ENCODE peak calls at places on chromosomes 7 and 10, in ten cellular contexts. R, C, H, K, E, Y, B, F, Z and T are unnamed samples.

GRCh38 chr7:54811016-54811924 is 52.3 kb upstream of the SEC61G start:
- DNase-seq in R (peak), C (no peak), H (no peak), K (peak), E (no peak), Y (peak), B (no peak), F (no peak), Z (no peak), T (no peak)

GRCh38 chr10:97974108-97974507 is 56.3 kb downstream of the CRTAC1 start:
- DNase-seq in R (no peak), C (no peak), H (no peak), K (no peak), E (no peak), Y (no peak), B (no peak), F (no peak), Z (no peak), T (no peak)

GRCh38 chr7:56007891-56008290 is 43.4 kb downstream of the PSPH start:
- DNase-seq in R (no peak), C (no peak), H (no peak), K (no peak), E (no peak), Y (no peak), B (no peak), F (no peak), Z (no peak), T (no peak)

GRCh38 chr10:92483539-92483938 is 90.4 kb downstream of the IDE start:
- DNase-seq in R (no peak), C (no peak), H (no peak), K (no peak), E (no peak), Y (no peak), B (no peak), F (no peak), Z (no peak), T (no peak)

GRCh38 chr10:42149027-42149700 is 489.2 kb downstream of the ZNF33B start:
- DNase-seq in R (no peak), C (no peak), H (no peak), K (peak), E (peak), Y (no peak), B (no peak), F (peak), Z (no peak), T (no peak)

GRCh38 chr7:133053321-133053891 is 28.5 kb downstream of the CHCHD3 start:
- DNase-seq in R (peak), C (peak), H (no peak), K (peak), E (no peak), Y (peak), B (no peak), F (peak), Z (no peak), T (no peak)

GRCh38 chr7:109190766-109191165 is 621.1 kb downstream of the DNAJB9 start:
- DNase-seq in R (no peak), C (no peak), H (no peak), K (no peak), E (no peak), Y (no peak), B (no peak), F (no peak), Z (no peak), T (no peak)

GRCh38 chr7:105014725-105015630 is 973 bp downstream of the KMT2E start:
- DNase-seq in R (no peak), C (peak), H (no peak), K (peak), E (no peak), Y (no peak), B (peak), F (peak), Z (no peak), T (peak)

GRCh38 chr10:75712241-75712880 is 280.9 kb downstream of the LRMDA start:
- DNase-seq in R (no peak), C (no peak), H (peak), K (no peak), E (no peak), Y (no peak), B (no peak), F (no peak), Z (no peak), T (no peak)

GRCh38 chr7:96045919-96046318 is 273.6 kb downstream of the DYNC1I1 start:
- DNase-seq in R (no peak), C (no peak), H (no peak), K (no peak), E (no peak), Y (no peak), B (peak), F (no peak), Z (no peak), T (no peak)

DNA sequence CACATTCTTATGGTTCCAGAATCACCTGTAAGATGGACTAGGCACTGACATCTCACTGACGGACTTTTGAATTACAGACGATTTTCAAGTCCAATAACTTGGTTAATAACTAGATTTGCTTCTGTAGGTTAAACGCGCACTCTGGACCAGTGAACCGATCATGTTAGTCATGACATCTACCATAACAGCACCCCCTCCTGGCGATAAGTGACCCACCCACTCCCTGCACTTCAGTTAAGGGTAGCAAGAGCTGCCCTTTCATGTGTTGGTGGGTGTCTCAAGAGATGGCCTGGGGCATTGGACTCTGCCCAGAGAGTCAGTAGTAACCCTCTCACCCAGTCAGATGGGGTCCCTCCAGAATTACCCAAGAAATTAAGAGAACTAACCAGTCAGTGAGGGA is 12.9 kb downstream of the GRM8 start:
- DNase-seq in R (no peak), C (no peak), H (no peak), K (no peak), E (no peak), Y (no peak), B (no peak), F (no peak), Z (no peak), T (no peak)
- TF ChIP-seq CTCF in R (no peak), C (no peak), H (peak), K (no peak), E (no peak), Y (no peak), B (no peak), F (no peak), Z (peak), T (peak)

GRCh38 chr10:14975672-14976273 is 16.6 kb downstream of the MEIG1 start:
- DNase-seq in R (no peak), C (no peak), H (no peak), K (no peak), E (no peak), Y (no peak), B (no peak), F (no peak), Z (no peak), T (no peak)
- TF ChIP-seq CTCF in R (no peak), C (peak), H (no peak), K (peak), E (no peak), Y (peak), B (no peak), F (peak), Z (peak), T (no peak)

GRCh38 chr10:121069061-121069850 is 218.1 kb downstream of the WDR11 start:
- DNase-seq in R (no peak), C (no peak), H (no peak), K (no peak), E (no peak), Y (no peak), B (peak), F (peak), Z (peak), T (no peak)

GRCh38 chr10:121073743-121074142 is 222.6 kb downstream of the WDR11 start:
- DNase-seq in R (no peak), C (no peak), H (no peak), K (no peak), E (no peak), Y (no peak), B (no peak), F (no peak), Z (no peak), T (no peak)

GRCh38 chr10:121070257-121070656 is 219.1 kb downstream of the WDR11 start:
- DNase-seq in R (no peak), C (peak), H (no peak), K (no peak), E (no peak), Y (no peak), B (peak), F (no peak), Z (no peak), T (peak)

GRCh38 chr10:121065330-121065729 is 214.2 kb downstream of the WDR11 start:
- DNase-seq in R (no peak), C (no peak), H (no peak), K (no peak), E (no peak), Y (no peak), B (no peak), F (no peak), Z (no peak), T (no peak)

GRCh38 chr10:121070671-121071070 is 219.5 kb downstream of the WDR11 start:
- DNase-seq in R (no peak), C (no peak), H (no peak), K (no peak), E (no peak), Y (no peak), B (no peak), F (no peak), Z (no peak), T (no peak)
- TF ChIP-seq CTCF in R (no peak), C (no peak), H (no peak), K (no peak), E (no peak), Y (no peak), B (no peak), F (no peak), Z (no peak), T (no peak)

GRCh38 chr10:103244663-103245271 is 920 bp upstream of the RPEL1 start:
- DNase-seq in R (peak), C (peak), H (peak), K (peak), E (peak), Y (no peak), B (peak), F (peak), Z (peak), T (peak)
- TF ChIP-seq CTCF in R (peak), C (peak), H (peak), K (peak), E (peak), Y (peak), B (peak), F (peak), Z (peak), T (peak)

GRCh38 chr10:61016630-61017029 is 72.6 kb upstream of the RHOBTB1 start:
- DNase-seq in R (no peak), C (no peak), H (no peak), K (no peak), E (no peak), Y (no peak), B (no peak), F (no peak), Z (no peak), T (no peak)
- TF ChIP-seq CTCF in R (no peak), C (no peak), H (no peak), K (no peak), E (no peak), Y (no peak), B (no peak), F (no peak), Z (no peak), T (no peak)

GRCh38 chr7:157875230-157876179 is 538.7 kb downstream of the DNAJB6 start:
- DNase-seq in R (no peak), C (peak), H (peak), K (no peak), E (no peak), Y (no peak), B (no peak), F (no peak), Z (no peak), T (no peak)
- TF ChIP-seq CTCF in R (no peak), C (peak), H (peak), K (peak), E (peak), Y (no peak), B (no peak), F (peak), Z (no peak), T (no peak)

GRCh38 chr7:106891545-106892410 is 26.7 kb downstream of the PIK3CG start:
- DNase-seq in R (no peak), C (no peak), H (no peak), K (no peak), E (no peak), Y (no peak), B (no peak), F (no peak), Z (no peak), T (no peak)
- TF ChIP-seq CTCF in R (no peak), C (no peak), H (no peak), K (no peak), E (no peak), Y (no peak), B (no peak), F (no peak), Z (no peak), T (no peak)

GRCh38 chr10:47311193-47311899 is 10.9 kb upstream of the GDF2 start:
- DNase-seq in R (no peak), C (no peak), H (no peak), K (no peak), E (no peak), Y (no peak), B (peak), F (no peak), Z (no peak), T (no peak)

GRCh38 chr10:47310090-47310505 is 10.1 kb downstream of the GDF10 start:
- DNase-seq in R (no peak), C (no peak), H (no peak), K (no peak), E (no peak), Y (no peak), B (no peak), F (no peak), Z (no peak), T (no peak)

GRCh38 chr10:47311900-47312662 is 10.2 kb upstream of the GDF2 start:
- DNase-seq in R (peak), C (peak), H (peak), K (peak), E (peak), Y (peak), B (peak), F (peak), Z (peak), T (peak)

GRCh38 chr10:47314416-47314970 is 7.8 kb upstream of the GDF2 start:
- DNase-seq in R (no peak), C (no peak), H (no peak), K (no peak), E (no peak), Y (no peak), B (no peak), F (no peak), Z (no peak), T (no peak)

DNA sequence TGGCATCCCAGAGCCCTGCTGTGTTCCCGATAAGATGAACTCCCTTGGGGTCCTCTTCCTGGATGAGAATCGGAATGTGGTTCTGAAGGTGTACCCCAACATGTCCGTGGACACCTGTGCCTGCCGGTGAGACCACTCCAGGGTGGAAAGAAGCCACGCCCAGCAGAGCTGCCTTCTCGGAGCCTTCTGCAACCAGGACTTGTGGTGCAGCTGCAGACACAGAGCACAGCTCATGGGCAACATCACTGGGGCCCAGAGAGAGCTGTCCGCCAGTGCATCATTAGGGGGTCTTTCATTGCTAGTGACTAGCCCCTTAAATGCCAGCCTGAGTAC is 9.6 kb upstream of the GDF2 start:
- DNase-seq in R (no peak), C (no peak), H (no peak), K (no peak), E (no peak), Y (no peak), B (no peak), F (no peak), Z (no peak), T (no peak)
- TF ChIP-seq CTCF in R (no peak), C (no peak), H (no peak), K (no peak), E (no peak), Y (no peak), B (no peak), F (no peak), Z (no peak), T (no peak)